ENCODE peak calls at places on chromosomes 16 and 17, in nine cellular contexts. E, H, M, O, J, W, V, L and N are unnamed samples.

GRCh38 chr16:49061315-49061714 is 220.3 kb downstream of the CBLN1 start:
- DNase-seq in E (no peak), H (no peak), M (no peak), O (no peak), J (no peak), W (no peak), V (no peak), L (no peak), N (no peak)

GRCh38 chr17:6994118-6994598 is 1.7 kb upstream of the ALOX12 start:
- DNase-seq in E (no peak), H (no peak), M (no peak), O (no peak), J (no peak), W (no peak), V (no peak), L (no peak), N (no peak)

GRCh38 chr17:16439867-16440351 is 24.5 kb downstream of the TRPV2 start:
- DNase-seq in E (no peak), H (no peak), M (no peak), O (no peak), J (no peak), W (no peak), V (no peak), L (no peak), N (no peak)

GRCh38 chr16:919658-920631 is 50.8 kb downstream of the LMF1 start:
- DNase-seq in E (no peak), H (no peak), M (no peak), O (no peak), J (no peak), W (no peak), V (no peak), L (no peak), N (no peak)

GRCh38 chr16:67458121-67458641 is 22.8 kb downstream of the ATP6V0D1 start:
- DNase-seq in E (no peak), H (no peak), M (no peak), O (no peak), J (no peak), W (no peak), V (no peak), L (no peak), N (no peak)

GRCh38 chr17:19024101-19025078 is 19.8 kb upstream of the FAM83G start:
- DNase-seq in E (no peak), H (no peak), M (no peak), O (no peak), J (no peak), W (no peak), V (no peak), L (no peak), N (no peak)

GRCh38 chr17:81329279-81329926 is 34.3 kb upstream of the SLC38A10 start:
- DNase-seq in E (peak; percentile 68), H (peak; percentile 99), M (no peak), O (peak; percentile 91), J (peak; percentile 78), W (peak; percentile 91), V (peak; percentile 63), L (peak; percentile 79), N (no peak)

GRCh38 chr16:89574681-89575246 is 794 bp upstream of the CPNE7 start:
- DNase-seq in E (peak; percentile 92), H (peak; percentile 92), M (no peak), O (peak; percentile 57), J (peak; percentile 20), W (no peak), V (peak; percentile 87), L (no peak), N (no peak)

GRCh38 chr16:88487920-88488842 is 35.1 kb downstream of the ZFPM1 start:
- DNase-seq in E (no peak), H (no peak), M (no peak), O (no peak), J (no peak), W (peak; percentile 91), V (peak; percentile 66), L (peak; percentile 92), N (no peak)

GRCh38 chr17:64448665-64449512 is at the start of gene MILR1:
- DNase-seq in E (no peak), H (peak; percentile 56), M (peak; percentile 77), O (peak; percentile 65), J (peak; percentile 99), W (no peak), V (peak; percentile 28), L (no peak), N (no peak)

DNA sequence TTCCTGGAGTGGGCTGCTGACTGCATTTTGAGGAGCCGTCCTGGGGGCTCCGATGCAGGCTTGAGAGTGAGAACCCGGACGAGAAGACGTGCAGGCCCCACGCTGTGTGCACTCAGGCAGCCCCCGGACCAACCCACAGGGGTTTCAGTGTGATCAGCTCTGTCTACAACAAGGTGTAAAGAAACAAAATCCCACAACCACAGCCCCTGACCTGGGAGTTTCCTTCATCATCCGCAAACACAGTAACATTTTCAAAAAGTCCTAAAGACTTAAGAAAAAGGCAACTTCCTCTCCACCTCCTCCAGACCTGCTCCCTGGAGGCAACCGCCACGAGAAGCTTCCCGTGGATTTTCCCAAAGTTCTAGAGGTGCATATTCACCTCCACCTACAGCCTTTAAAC is 15.4 kb upstream of the MEAK7 start:
- DNase-seq in E (no peak), H (no peak), M (no peak), O (no peak), J (no peak), W (no peak), V (no peak), L (no peak), N (no peak)
- TF ChIP-seq REST in E (no peak), H (no peak), M (no peak), O (no peak), J (no peak), W (no peak), V (no peak), L (no peak), N (no peak)

GRCh38 chr17:28397275-28397674 is 8.7 kb downstream of the SLC46A1 start:
- DNase-seq in E (no peak), H (no peak), M (no peak), O (no peak), J (no peak), W (no peak), V (no peak), L (no peak), N (no peak)
- TF ChIP-seq REST in E (no peak), H (no peak), M (no peak), O (no peak), J (no peak), W (no peak), V (no peak), L (no peak), N (no peak)

GRCh38 chr16:72027669-72028378 is 19.3 kb downstream of the DHODH start:
- DNase-seq in E (no peak), H (no peak), M (no peak), O (no peak), J (no peak), W (no peak), V (no peak), L (peak; percentile 72), N (no peak)
- TF ChIP-seq REST in E (no peak), H (no peak), M (no peak), O (no peak), J (no peak), W (no peak), V (no peak), L (no peak), N (no peak)

GRCh38 chr16:24853169-24853824 is 7.5 kb downstream of the SLC5A11 start:
- DNase-seq in E (no peak), H (no peak), M (no peak), O (no peak), J (no peak), W (no peak), V (no peak), L (no peak), N (no peak)
- TF ChIP-seq REST in E (no peak), H (no peak), M (no peak), O (no peak), J (no peak), W (no peak), V (no peak), L (no peak), N (no peak)

GRCh38 chr17:4161560-4162221 is 18.7 kb downstream of the CYB5D2 start:
- DNase-seq in E (peak; percentile 19), H (no peak), M (no peak), O (no peak), J (peak; percentile 65), W (peak; percentile 66), V (peak; percentile 25), L (no peak), N (no peak)
- TF ChIP-seq REST in E (no peak), H (no peak), M (no peak), O (no peak), J (no peak), W (no peak), V (no peak), L (no peak), N (no peak)

GRCh38 chr16:11409398-11409797 is 64.1 kb downstream of the RMI2 start:
- DNase-seq in E (no peak), H (no peak), M (no peak), O (no peak), J (no peak), W (no peak), V (no peak), L (no peak), N (no peak)

GRCh38 chr16:11405331-11406176 is 60.3 kb downstream of the RMI2 start:
- DNase-seq in E (peak; percentile 87), H (peak; percentile 60), M (no peak), O (peak; percentile 34), J (no peak), W (peak; percentile 59), V (peak; percentile 66), L (peak; percentile 67), N (peak; percentile 25)

GRCh38 chr16:11406177-11406560 is 60.9 kb downstream of the RMI2 start:
- DNase-seq in E (no peak), H (no peak), M (no peak), O (no peak), J (no peak), W (no peak), V (no peak), L (no peak), N (no peak)

GRCh38 chr16:11408261-11408660 is 63.0 kb downstream of the RMI2 start:
- DNase-seq in E (no peak), H (no peak), M (no peak), O (no peak), J (no peak), W (no peak), V (no peak), L (no peak), N (no peak)

DNA sequence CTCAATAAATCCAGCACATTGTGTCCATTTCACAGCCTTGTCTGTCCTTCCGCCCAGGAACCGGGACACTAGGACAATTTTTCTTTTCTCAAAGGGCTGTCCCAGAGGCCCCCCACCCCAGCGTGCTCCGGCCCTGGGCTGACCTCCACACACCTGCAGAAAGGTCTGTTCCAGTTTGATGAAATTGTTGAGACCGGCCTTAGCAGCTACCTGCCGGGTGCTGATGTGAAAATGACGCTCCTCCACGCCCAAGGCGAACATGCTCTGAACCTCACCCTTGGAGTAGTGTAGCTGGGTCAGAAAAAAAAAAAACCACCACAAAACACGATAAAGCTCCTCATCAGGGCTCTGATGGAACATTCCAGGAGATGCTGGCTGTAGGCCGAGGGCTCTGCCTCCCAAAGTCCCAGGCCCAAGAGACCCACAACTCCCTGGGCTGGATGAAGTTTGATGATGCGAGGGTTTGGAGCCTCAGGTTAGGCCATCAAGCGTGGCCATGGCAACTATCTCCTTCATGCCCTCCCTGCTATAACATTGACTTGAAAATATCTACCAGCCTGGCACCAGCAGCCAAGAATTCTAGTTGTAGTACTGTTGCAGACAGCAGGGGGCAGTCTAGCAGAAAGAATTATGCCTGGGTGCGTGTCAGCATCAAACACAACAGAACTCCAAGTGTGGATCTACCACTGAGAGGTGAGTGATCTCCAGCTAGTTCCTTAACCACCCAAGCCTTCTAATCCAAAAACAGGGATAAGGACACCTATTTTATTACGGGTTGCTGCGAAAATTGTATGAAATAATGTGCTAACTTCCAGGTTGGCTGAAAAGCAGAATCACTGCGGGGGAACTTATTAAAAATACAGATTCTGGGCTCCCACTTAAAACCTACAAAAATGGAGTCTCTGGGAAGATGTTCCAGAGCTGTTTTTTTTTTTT is 62.1 kb downstream of the RMI2 start:
- DNase-seq in E (peak; percentile 88), H (peak; percentile 84), M (peak; percentile 45), O (peak; percentile 68), J (no peak), W (peak; percentile 75), V (peak; percentile 76), L (peak; percentile 78), N (peak; percentile 72)
- TF ChIP-seq REST in E (no peak), H (no peak), M (no peak), O (no peak), J (no peak), W (no peak), V (no peak), L (no peak), N (no peak)